ENCODE peak calls at places on chromosomes 11 and 22, in eight cellular contexts. X is pancreas, A is MM.1S, G is left ventricle myocardium inferior, Z is adrenal gland, L is brain microvascular endothelial cell, C is epithelial cell of prostate, U is breast epithelium. D is an unnamed sample.

GRCh38 chr11:121159721-121160120 is 58.7 kb downstream of the TECTA start:
- DNase-seq in Z (no peak), C (no peak), A (no peak), X (no peak), G (no peak), U (no peak), L (no peak), D (no peak)

GRCh38 chr11:57417056-57417455 is 9.9 kb downstream of the SLC43A3 start:
- DNase-seq in Z (no peak), G (no peak), X (no peak), A (no peak), L (no peak), U (no peak), C (no peak), D (no peak)

GRCh38 chr22:29890760-29891159 is 7.8 kb downstream of the MTMR3 start:
- DNase-seq in Z (no peak), U (no peak), L (no peak), X (no peak), G (no peak), A (no peak), C (no peak), D (no peak)

GRCh38 chr22:28938286-28938833 is 55.0 kb downstream of the ZNRF3 start:
- DNase-seq in G (no peak), X (no peak), U (no peak), A (no peak), L (no peak), Z (no peak), C (no peak), D (no peak)

GRCh38 chr11:15930442-15931025 is 425.8 kb downstream of the SOX6 start:
- DNase-seq in G (no peak), X (no peak), U (no peak), C (no peak), L (no peak), Z (no peak), A (no peak), D (no peak)

GRCh38 chr22:19815093-19815822 is 39.4 kb downstream of the GNB1L start:
- DNase-seq in C (no peak), U (peak; percentile 12), L (no peak), Z (peak; percentile 17), G (no peak), A (no peak), X (no peak), D (peak; percentile 28)

GRCh38 chr22:42375982-42376381 is 56.2 kb downstream of the NFAM1 start:
- DNase-seq in C (no peak), L (no peak), Z (no peak), G (peak; percentile 31), A (no peak), X (no peak), U (no peak), D (peak; percentile 61)

GRCh38 chr22:47678667-47679287 is 916.3 kb downstream of the TBC1D22A start:
- DNase-seq in G (no peak), C (no peak), U (no peak), A (peak; percentile 34), Z (peak; percentile 7), X (no peak), L (no peak), D (peak; percentile 36)

GRCh38 chr11:20873054-20873453 is 203.7 kb downstream of the NELL1 start:
- DNase-seq in L (no peak), X (no peak), U (no peak), A (no peak), G (no peak), Z (no peak), C (no peak), D (no peak)

GRCh38 chr11:71325418-71326327 is 73.3 kb upstream of the SHANK2 start:
- DNase-seq in C (no peak), L (no peak), G (no peak), U (peak; percentile 61), Z (no peak), A (no peak), X (no peak), D (peak; percentile 79)

GRCh38 chr11:23192256-23192655 is 332.0 kb upstream of the CCDC179 start:
- DNase-seq in X (no peak), G (no peak), U (no peak), C (no peak), L (no peak), A (no peak), Z (no peak), D (no peak)

GRCh38 chr11:34309970-34310369 is 47.8 kb downstream of the ABTB2 start:
- DNase-seq in C (no peak), Z (no peak), G (no peak), L (no peak), X (no peak), A (no peak), U (no peak), D (no peak)

GRCh38 chr11:19225123-19225522 is 15.6 kb downstream of the E2F8 start:
- DNase-seq in C (no peak), G (no peak), X (no peak), L (no peak), A (no peak), Z (no peak), U (no peak), D (no peak)

GRCh38 chr11:104772806-104773241 is 125.4 kb downstream of the CASP12 start:
- DNase-seq in Z (peak; percentile 53), A (no peak), X (no peak), G (no peak), U (no peak), C (peak; percentile 85), L (peak; percentile 94), D (no peak)

GRCh38 chr11:72573380-72573949 is 100.8 kb downstream of the PDE2A start:
- DNase-seq in A (peak; percentile 33), Z (peak; percentile 66), U (no peak), X (no peak), G (no peak), C (no peak), L (peak; percentile 39), D (no peak)

GRCh38 chr11:3686751-3687150 is 15.6 kb upstream of the CHRNA10 start:
- DNase-seq in G (no peak), A (no peak), C (no peak), X (no peak), Z (no peak), L (peak; percentile 48), U (no peak), D (no peak)

GRCh38 chr22:30968015-30968923 is at the start of gene MORC2:
- DNase-seq in L (no peak), X (peak; percentile 82), Z (no peak), G (no peak), C (no peak), U (peak; percentile 66), A (peak; percentile 52), D (no peak)

GRCh38 chr11:109862808-109863207 is 230.4 kb upstream of the ZC3H12C start:
- DNase-seq in C (no peak), A (no peak), Z (no peak), G (no peak), L (no peak), X (no peak), U (no peak), D (no peak)

GRCh38 chr22:49944399-49944891 is 16.1 kb upstream of the PIM3 start:
- DNase-seq in U (no peak), C (no peak), G (no peak), L (no peak), X (peak; percentile 56), A (no peak), Z (no peak), D (no peak)

GRCh38 chr22:49943405-49943765 is 17.2 kb upstream of the PIM3 start:
- DNase-seq in Z (no peak), L (no peak), X (no peak), C (no peak), U (no peak), A (no peak), G (no peak), D (no peak)

GRCh38 chr22:49942565-49943404 is 17.8 kb upstream of the PIM3 start:
- DNase-seq in A (no peak), L (no peak), C (no peak), G (no peak), U (no peak), Z (no peak), X (peak; percentile 54), D (no peak)

GRCh38 chr22:49941507-49942316 is 18.9 kb upstream of the PIM3 start:
- DNase-seq in U (no peak), Z (no peak), C (no peak), L (no peak), X (peak; percentile 48), A (no peak), G (no peak), D (no peak)

DNA sequence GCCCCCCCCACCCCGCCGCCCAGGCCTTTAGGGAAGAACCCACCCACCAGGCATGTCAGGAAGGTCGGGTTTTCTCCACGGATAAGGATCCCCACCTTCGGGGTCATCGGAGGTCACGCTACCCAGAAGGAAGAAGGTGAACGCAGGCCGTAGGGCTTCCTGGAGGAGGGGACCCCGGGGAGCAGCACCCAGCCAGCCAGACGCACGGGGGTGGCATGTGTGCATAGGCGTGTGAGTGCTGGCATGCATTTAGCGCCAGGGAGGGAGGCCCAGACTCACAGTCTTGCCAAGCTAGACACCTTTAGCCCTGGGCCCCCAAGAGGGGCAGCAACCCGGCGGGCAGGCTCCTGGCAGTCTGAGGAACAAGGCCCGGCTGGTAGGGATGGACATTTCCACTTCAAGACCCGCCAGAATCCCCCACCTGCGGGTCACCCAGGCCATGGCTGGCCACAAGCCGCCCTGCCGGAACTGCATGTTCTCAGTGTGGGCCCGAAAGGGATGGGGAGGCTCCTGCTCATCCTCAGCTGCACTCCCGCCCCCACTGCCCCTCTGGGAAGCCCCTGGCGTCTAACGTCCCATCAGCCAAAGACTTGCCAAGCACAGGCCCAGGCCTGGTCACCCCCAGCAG is 16.7 kb upstream of the PIM3 start:
- DNase-seq in G (no peak), Z (no peak), U (no peak), L (no peak), C (no peak), A (no peak), X (peak; percentile 55), D (no peak)
- H3K27ac ChIP-seq in G (no peak overlapping the region), Z (no peak overlapping the region), U (peak overlapping the region; percentile 17), L (no peak overlapping the region), C (no peak overlapping the region), A (no peak overlapping the region), X (no peak overlapping the region), D (no peak overlapping the region)

DNA sequence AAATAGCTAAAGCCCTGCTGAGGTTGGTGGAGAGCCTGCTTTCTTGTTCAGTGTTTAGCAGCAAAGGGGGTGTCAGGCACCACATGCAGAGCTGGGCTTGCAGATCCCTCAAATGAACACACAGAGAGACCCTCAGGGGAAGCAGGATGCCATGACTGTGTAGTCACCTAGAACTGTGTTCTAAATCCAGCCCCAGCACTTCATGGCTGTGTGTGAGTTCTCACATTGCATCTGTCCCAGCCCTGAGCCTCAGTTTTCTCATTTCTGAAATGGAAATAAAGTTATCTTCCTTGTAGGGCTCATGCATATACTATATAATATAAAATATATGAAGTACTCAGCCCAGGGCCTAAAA is 47.1 kb downstream of the CWC15 start:
- DNase-seq in A (no peak), C (no peak), G (no peak), Z (no peak), U (no peak), X (no peak), L (no peak), D (no peak)
- H3K27ac ChIP-seq in A (no peak overlapping the region), C (no peak overlapping the region), G (peak overlapping the region; percentile 86), Z (no peak overlapping the region), U (peak overlapping the region; percentile 65), X (peak overlapping the region; percentile 42), L (peak overlapping the region; percentile 79), D (peak overlapping the region; percentile 74)

GRCh38 chr22:44746061-44746789 is 6.2 kb upstream of the ARHGAP8 start:
- DNase-seq in C (no peak), Z (no peak), X (no peak), L (no peak), G (no peak), U (no peak), A (no peak), D (no peak)
- H3K27ac ChIP-seq in C (peak overlapping the region; percentile 64), Z (no peak overlapping the region), X (peak overlapping the region; percentile 81), L (no peak overlapping the region), G (no peak overlapping the region), U (no peak overlapping the region), A (no peak overlapping the region), D (peak overlapping the region; percentile 3)

GRCh38 chr22:22820076-22820475 is 67.5 kb upstream of the IGLL5 start:
- DNase-seq in X (no peak), G (no peak), L (no peak), A (peak; percentile 51), U (no peak), Z (no peak), C (no peak), D (no peak)
- H3K27ac ChIP-seq in X (no peak overlapping the region), G (no peak overlapping the region), L (no peak overlapping the region), A (peak overlapping the region; percentile 99), U (no peak overlapping the region), Z (no peak overlapping the region), C (no peak overlapping the region), D (no peak overlapping the region)